ENCODE peak calls at places on chromosome 7, in seven cellular contexts. One of them, this sample, is unnamed.

GRCh38 chr7:12638851-12639467 is 48.5 kb upstream of the ARL4A start:
- DNase-seq in spleen: no peak
- DNase-seq in CD4-positive, CD25-positive, alpha-beta regulatory T cell: no peak
- DNase-seq in activated T-helper 9 cell treated with anti-CD3 and anti-CD28 coated beads, Interleukin-2, amount 50 U/mL, for 16 hours: no peak
- DNase-seq in Peyer's patch: no peak
- DNase-seq in astrocyte: peak
- DNase-seq in ovary: no peak
- DNase-seq in this sample: no peak

GRCh38 chr7:29369909-29370488 is 175.4 kb downstream of the CHN2 start:
- DNase-seq in spleen: no peak
- DNase-seq in CD4-positive, CD25-positive, alpha-beta regulatory T cell: no peak
- DNase-seq in activated T-helper 9 cell treated with anti-CD3 and anti-CD28 coated beads, Interleukin-2, amount 50 U/mL, for 16 hours: no peak
- DNase-seq in Peyer's patch: no peak
- DNase-seq in astrocyte: peak
- DNase-seq in ovary: no peak
- DNase-seq in this sample: no peak

GRCh38 chr7:139820089-139820488 is 9.0 kb upstream of the TBXAS1 start:
- DNase-seq in spleen: no peak
- DNase-seq in CD4-positive, CD25-positive, alpha-beta regulatory T cell: no peak
- DNase-seq in activated T-helper 9 cell treated with anti-CD3 and anti-CD28 coated beads, Interleukin-2, amount 50 U/mL, for 16 hours: no peak
- DNase-seq in Peyer's patch: no peak
- DNase-seq in astrocyte: no peak
- DNase-seq in ovary: no peak
- DNase-seq in this sample: no peak

GRCh38 chr7:35805876-35806275 is 5.0 kb downstream of the SEPTIN7 start:
- DNase-seq in spleen: no peak
- DNase-seq in CD4-positive, CD25-positive, alpha-beta regulatory T cell: no peak
- DNase-seq in activated T-helper 9 cell treated with anti-CD3 and anti-CD28 coated beads, Interleukin-2, amount 50 U/mL, for 16 hours: no peak
- DNase-seq in Peyer's patch: no peak
- DNase-seq in astrocyte: no peak
- DNase-seq in ovary: no peak
- DNase-seq in this sample: no peak

GRCh38 chr7:130560972-130561371 is 69.1 kb downstream of the MEST start:
- DNase-seq in spleen: no peak
- DNase-seq in CD4-positive, CD25-positive, alpha-beta regulatory T cell: no peak
- DNase-seq in activated T-helper 9 cell treated with anti-CD3 and anti-CD28 coated beads, Interleukin-2, amount 50 U/mL, for 16 hours: no peak
- DNase-seq in Peyer's patch: no peak
- DNase-seq in astrocyte: peak
- DNase-seq in ovary: no peak
- DNase-seq in this sample: no peak

GRCh38 chr7:55369427-55369826 is 4.3 kb downstream of the LANCL2 start:
- DNase-seq in spleen: no peak
- DNase-seq in CD4-positive, CD25-positive, alpha-beta regulatory T cell: no peak
- DNase-seq in activated T-helper 9 cell treated with anti-CD3 and anti-CD28 coated beads, Interleukin-2, amount 50 U/mL, for 16 hours: no peak
- DNase-seq in Peyer's patch: no peak
- DNase-seq in astrocyte: peak
- DNase-seq in ovary: no peak
- DNase-seq in this sample: no peak

GRCh38 chr7:2939193-2939885 is 95.2 kb upstream of the GNA12 start:
- DNase-seq in spleen: peak
- DNase-seq in CD4-positive, CD25-positive, alpha-beta regulatory T cell: no peak
- DNase-seq in activated T-helper 9 cell treated with anti-CD3 and anti-CD28 coated beads, Interleukin-2, amount 50 U/mL, for 16 hours: no peak
- DNase-seq in Peyer's patch: peak
- DNase-seq in astrocyte: no peak
- DNase-seq in ovary: no peak
- DNase-seq in this sample: peak

GRCh38 chr7:42456267-42456666 is 219.3 kb upstream of the GLI3 start:
- DNase-seq in spleen: no peak
- DNase-seq in CD4-positive, CD25-positive, alpha-beta regulatory T cell: no peak
- DNase-seq in activated T-helper 9 cell treated with anti-CD3 and anti-CD28 coated beads, Interleukin-2, amount 50 U/mL, for 16 hours: no peak
- DNase-seq in Peyer's patch: no peak
- DNase-seq in astrocyte: no peak
- DNase-seq in ovary: no peak
- DNase-seq in this sample: no peak

GRCh38 chr7:1068656-1069055 is 19.3 kb upstream of the GPER1 start:
- DNase-seq in spleen: no peak
- DNase-seq in CD4-positive, CD25-positive, alpha-beta regulatory T cell: no peak
- DNase-seq in activated T-helper 9 cell treated with anti-CD3 and anti-CD28 coated beads, Interleukin-2, amount 50 U/mL, for 16 hours: no peak
- DNase-seq in Peyer's patch: no peak
- DNase-seq in astrocyte: no peak
- DNase-seq in ovary: no peak
- DNase-seq in this sample: no peak

GRCh38 chr7:55140221-55140980 is 121.6 kb downstream of the EGFR start:
- DNase-seq in spleen: no peak
- DNase-seq in CD4-positive, CD25-positive, alpha-beta regulatory T cell: no peak
- DNase-seq in activated T-helper 9 cell treated with anti-CD3 and anti-CD28 coated beads, Interleukin-2, amount 50 U/mL, for 16 hours: no peak
- DNase-seq in Peyer's patch: no peak
- DNase-seq in astrocyte: no peak
- DNase-seq in ovary: no peak
- DNase-seq in this sample: no peak

GRCh38 chr7:116497708-116498107 is 1.8 kb upstream of the CAV2 start:
- DNase-seq in spleen: no peak
- DNase-seq in CD4-positive, CD25-positive, alpha-beta regulatory T cell: no peak
- DNase-seq in activated T-helper 9 cell treated with anti-CD3 and anti-CD28 coated beads, Interleukin-2, amount 50 U/mL, for 16 hours: no peak
- DNase-seq in Peyer's patch: no peak
- DNase-seq in astrocyte: no peak
- DNase-seq in ovary: no peak
- DNase-seq in this sample: no peak

GRCh38 chr7:139992353-139993054 is 70.2 kb downstream of the PARP12 start:
- DNase-seq in spleen: no peak
- DNase-seq in CD4-positive, CD25-positive, alpha-beta regulatory T cell: no peak
- DNase-seq in activated T-helper 9 cell treated with anti-CD3 and anti-CD28 coated beads, Interleukin-2, amount 50 U/mL, for 16 hours: no peak
- DNase-seq in Peyer's patch: no peak
- DNase-seq in astrocyte: no peak
- DNase-seq in ovary: no peak
- DNase-seq in this sample: peak

GRCh38 chr7:45698527-45699309 is 124.5 kb downstream of the ADCY1 start:
- DNase-seq in spleen: peak
- DNase-seq in CD4-positive, CD25-positive, alpha-beta regulatory T cell: no peak
- DNase-seq in activated T-helper 9 cell treated with anti-CD3 and anti-CD28 coated beads, Interleukin-2, amount 50 U/mL, for 16 hours: no peak
- DNase-seq in Peyer's patch: no peak
- DNase-seq in astrocyte: no peak
- DNase-seq in ovary: no peak
- DNase-seq in this sample: peak

GRCh38 chr7:92754756-92755581 is 81.4 kb downstream of the CDK6 start:
- DNase-seq in spleen: no peak
- DNase-seq in CD4-positive, CD25-positive, alpha-beta regulatory T cell: no peak
- DNase-seq in activated T-helper 9 cell treated with anti-CD3 and anti-CD28 coated beads, Interleukin-2, amount 50 U/mL, for 16 hours: no peak
- DNase-seq in Peyer's patch: no peak
- DNase-seq in astrocyte: no peak
- DNase-seq in ovary: no peak
- DNase-seq in this sample: no peak

GRCh38 chr7:155871211-155871610 is 58.9 kb upstream of the SHH start:
- DNase-seq in spleen: peak
- DNase-seq in CD4-positive, CD25-positive, alpha-beta regulatory T cell: no peak
- DNase-seq in activated T-helper 9 cell treated with anti-CD3 and anti-CD28 coated beads, Interleukin-2, amount 50 U/mL, for 16 hours: no peak
- DNase-seq in Peyer's patch: no peak
- DNase-seq in astrocyte: no peak
- DNase-seq in ovary: no peak
- DNase-seq in this sample: no peak

This sample was measured in chondrocyte.